ENCODE peak calls at places on chromosomes 12 and 14, in four cellular contexts. N is lower leg skin, E is spleen, G is GM06990. Q is an unnamed sample.

GRCh38 chr12:1054103-1054838 is 63.2 kb downstream of the ERC1 start:
- DNase-seq in N (no peak), E (no peak), G (no peak), Q (no peak)

GRCh38 chr14:28653521-28653920 is 113.1 kb upstream of the FOXG1 start:
- DNase-seq in N (no peak), E (no peak), G (no peak), Q (no peak)

GRCh38 chr14:31445703-31446102 is 11.6 kb downstream of the DTD2 start:
- DNase-seq in N (no peak), E (no peak), G (no peak), Q (no peak)

GRCh38 chr14:50064993-50065392 is 51.4 kb downstream of the VCPKMT start:
- DNase-seq in N (peak), E (peak), G (peak), Q (no peak)

GRCh38 chr12:28222081-28222700 is 31.9 kb downstream of the CCDC91 start:
- DNase-seq in N (no peak), E (no peak), G (no peak), Q (no peak)

GRCh38 chr12:124568431-124569374 is 1.3 kb upstream of the NCOR2 start:
- DNase-seq in N (peak), E (no peak), G (peak), Q (no peak)

GRCh38 chr14:88864198-88864597 is 39.7 kb downstream of the TTC8 start:
- DNase-seq in N (no peak), E (no peak), G (no peak), Q (no peak)

GRCh38 chr12:2494490-2495192 is 300.1 kb upstream of the FKBP4 start:
- DNase-seq in N (peak), E (no peak), G (no peak), Q (no peak)

GRCh38 chr14:95410838-95411237 is 91.1 kb upstream of the CLMN start:
- DNase-seq in N (no peak), E (no peak), G (no peak), Q (no peak)

GRCh38 chr12:98424726-98425401 is 90.5 kb upstream of the TMPO start:
- DNase-seq in N (no peak), E (no peak), G (no peak), Q (peak)

GRCh38 chr12:94109154-94109553 is 39.2 kb upstream of the PLXNC1 start:
- DNase-seq in N (no peak), E (no peak), G (no peak), Q (no peak)

GRCh38 chr12:67633708-67634107 is 14.8 kb upstream of the DYRK2 start:
- DNase-seq in N (no peak), E (peak), G (no peak), Q (no peak)

GRCh38 chr14:72647782-72648181 is 246.1 kb downstream of the DPF3 start:
- DNase-seq in N (no peak), E (no peak), G (no peak), Q (no peak)

GRCh38 chr12:109139360-109139759 is 23.0 kb downstream of the ACACB start:
- DNase-seq in N (no peak), E (no peak), G (no peak), Q (no peak)

GRCh38 chr14:94582851-94583250 is 1.6 kb downstream of the SERPINA5 start:
- DNase-seq in N (no peak), E (no peak), G (no peak), Q (no peak)

GRCh38 chr14:78253986-78254385 is 83.8 kb downstream of the NRXN3 start:
- DNase-seq in N (no peak), E (no peak), G (no peak), Q (no peak)

GRCh38 chr14:61491224-61491623 is 169.8 kb downstream of the PRKCH start:
- DNase-seq in N (no peak), E (no peak), G (no peak), Q (no peak)

GRCh38 chr12:89947437-89948265 is 239.0 kb upstream of the ATP2B1 start:
- DNase-seq in N (no peak), E (no peak), G (no peak), Q (no peak)

GRCh38 chr12:130517588-130517987 is 179.9 kb downstream of the PIWIL1 start:
- DNase-seq in N (no peak), E (no peak), G (no peak), Q (no peak)

GRCh38 chr14:61563162-61563511 is 132.2 kb upstream of the HIF1A start:
- DNase-seq in N (no peak), E (no peak), G (no peak), Q (no peak)

GRCh38 chr12:127388985-127389384 is 878.0 kb upstream of the TMEM132C start:
- DNase-seq in N (no peak), E (no peak), G (no peak), Q (no peak)

GRCh38 chr14:76473381-76474263 is 97.7 kb downstream of the ESRRB start:
- DNase-seq in N (no peak), E (no peak), G (no peak), Q (no peak)

GRCh38 chr14:22955702-22956575 is 951 bp downstream of the HAUS4 start:
- DNase-seq in N (peak), E (no peak), G (no peak), Q (no peak)

GRCh38 chr12:26614217-26614616 is 218.8 kb downstream of the ITPR2 start:
- DNase-seq in N (no peak), E (no peak), G (no peak), Q (no peak)

GRCh38 chr14:34580381-34580780 is 40.9 kb upstream of the EAPP start:
- DNase-seq in N (peak), E (peak), G (no peak), Q (no peak)

GRCh38 chr14:34582117-34582680 is 42.7 kb upstream of the EAPP start:
- DNase-seq in N (peak), E (peak), G (no peak), Q (no peak)

GRCh38 chr14:34583525-34583924 is 44.0 kb upstream of the EAPP start:
- DNase-seq in N (no peak), E (peak), G (no peak), Q (no peak)
- TF ChIP-seq CTCF in N (no peak), E (no peak), G (no peak), Q (no peak)

DNA sequence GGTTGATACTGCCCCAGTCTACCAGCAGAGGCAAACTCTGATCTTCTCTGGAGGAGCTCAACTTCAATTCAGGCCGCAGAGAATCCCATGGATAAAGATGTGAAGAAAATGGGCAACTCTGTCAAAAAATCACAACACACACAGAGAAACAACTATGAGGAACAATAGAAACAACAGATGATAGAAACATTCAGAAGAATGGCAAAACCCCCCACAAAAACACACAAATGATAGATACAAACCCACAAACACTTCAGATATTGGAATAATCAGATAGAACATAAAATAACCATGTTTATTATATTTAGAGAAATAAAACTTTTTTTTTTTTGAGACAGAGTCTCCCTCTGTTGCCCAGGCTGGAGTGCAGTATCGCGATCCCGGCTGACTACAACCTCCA is 20.0 kb upstream of the HVCN1 start:
- DNase-seq in N (no peak), E (no peak), G (no peak), Q (no peak)
- TF ChIP-seq CTCF in N (no peak), E (no peak), G (no peak), Q (no peak)

DNA sequence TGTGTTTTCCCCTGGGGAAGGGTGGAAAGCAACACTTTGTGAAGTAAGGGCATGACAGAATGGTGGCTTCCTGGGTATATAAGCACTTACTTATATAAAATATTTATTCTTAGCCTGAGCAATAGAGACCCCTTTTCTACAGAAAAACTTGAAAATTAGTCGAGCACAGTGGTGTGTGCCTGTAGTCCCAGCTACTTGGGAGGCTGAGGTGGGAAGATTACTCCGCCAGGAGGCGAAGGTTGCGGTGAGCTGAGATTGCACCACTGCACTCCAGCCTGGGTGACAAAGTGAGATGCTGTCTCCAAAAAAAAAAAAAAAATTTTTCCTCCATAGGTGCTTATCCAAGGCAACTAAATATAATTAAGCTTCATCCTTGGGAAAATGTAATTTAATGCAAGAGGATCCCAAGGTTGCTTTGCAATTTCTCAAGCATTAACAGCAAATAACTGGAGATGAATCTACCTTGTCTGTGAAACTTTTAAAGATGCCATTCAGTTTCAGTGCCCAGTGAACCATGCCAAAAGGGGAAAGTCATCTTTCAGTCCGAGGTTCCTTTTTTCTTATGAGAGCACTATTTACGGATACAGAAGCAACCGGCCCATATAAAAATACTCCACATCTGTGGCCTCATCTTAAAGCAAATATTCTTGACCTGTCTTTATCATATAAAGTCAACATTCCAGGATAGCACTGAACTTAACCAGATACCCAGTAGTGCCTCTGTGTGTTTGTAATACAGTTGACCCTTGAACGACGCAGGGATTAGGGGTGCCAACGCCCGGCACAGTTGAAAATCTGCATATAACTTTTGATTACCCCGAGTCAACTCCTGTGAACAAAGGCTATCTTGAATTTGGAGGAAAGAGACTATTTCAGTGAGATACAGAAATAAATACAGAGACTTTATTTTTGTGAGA is 209.2 kb downstream of the PCNX1 start:
- DNase-seq in N (no peak), E (no peak), G (peak), Q (no peak)
- TF ChIP-seq CTCF in N (no peak), E (no peak), G (no peak), Q (no peak)

DNA sequence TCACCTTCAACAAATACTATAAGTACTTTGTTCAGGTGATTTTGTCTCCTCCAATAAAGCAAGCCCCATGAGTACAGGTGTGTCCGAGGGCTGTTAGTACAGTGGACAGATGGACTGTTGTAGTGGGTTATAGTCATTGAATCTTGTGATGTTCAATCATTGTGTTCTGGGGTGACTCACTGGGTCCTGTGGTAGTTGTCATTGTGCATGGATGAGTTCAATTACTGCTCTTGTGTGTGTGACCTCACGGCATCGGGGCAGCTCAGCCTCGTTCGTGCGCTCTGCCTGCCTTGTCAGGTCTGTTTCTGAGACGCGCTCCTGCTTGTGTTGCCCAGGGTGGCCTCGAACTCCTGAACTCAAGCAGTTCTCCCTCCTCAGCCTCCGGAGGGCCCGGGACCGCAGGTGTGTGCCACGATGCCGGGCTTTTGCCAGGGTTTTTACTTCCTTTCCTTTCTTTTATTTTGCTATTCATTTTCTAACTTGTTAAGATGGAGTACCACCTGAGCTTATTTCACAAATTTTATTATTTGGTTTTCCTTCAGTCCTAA is 72.2 kb downstream of the DDX51 start:
- DNase-seq in N (no peak), E (no peak), G (no peak), Q (no peak)
- TF ChIP-seq CTCF in N (no peak), E (no peak), G (no peak), Q (no peak)

DNA sequence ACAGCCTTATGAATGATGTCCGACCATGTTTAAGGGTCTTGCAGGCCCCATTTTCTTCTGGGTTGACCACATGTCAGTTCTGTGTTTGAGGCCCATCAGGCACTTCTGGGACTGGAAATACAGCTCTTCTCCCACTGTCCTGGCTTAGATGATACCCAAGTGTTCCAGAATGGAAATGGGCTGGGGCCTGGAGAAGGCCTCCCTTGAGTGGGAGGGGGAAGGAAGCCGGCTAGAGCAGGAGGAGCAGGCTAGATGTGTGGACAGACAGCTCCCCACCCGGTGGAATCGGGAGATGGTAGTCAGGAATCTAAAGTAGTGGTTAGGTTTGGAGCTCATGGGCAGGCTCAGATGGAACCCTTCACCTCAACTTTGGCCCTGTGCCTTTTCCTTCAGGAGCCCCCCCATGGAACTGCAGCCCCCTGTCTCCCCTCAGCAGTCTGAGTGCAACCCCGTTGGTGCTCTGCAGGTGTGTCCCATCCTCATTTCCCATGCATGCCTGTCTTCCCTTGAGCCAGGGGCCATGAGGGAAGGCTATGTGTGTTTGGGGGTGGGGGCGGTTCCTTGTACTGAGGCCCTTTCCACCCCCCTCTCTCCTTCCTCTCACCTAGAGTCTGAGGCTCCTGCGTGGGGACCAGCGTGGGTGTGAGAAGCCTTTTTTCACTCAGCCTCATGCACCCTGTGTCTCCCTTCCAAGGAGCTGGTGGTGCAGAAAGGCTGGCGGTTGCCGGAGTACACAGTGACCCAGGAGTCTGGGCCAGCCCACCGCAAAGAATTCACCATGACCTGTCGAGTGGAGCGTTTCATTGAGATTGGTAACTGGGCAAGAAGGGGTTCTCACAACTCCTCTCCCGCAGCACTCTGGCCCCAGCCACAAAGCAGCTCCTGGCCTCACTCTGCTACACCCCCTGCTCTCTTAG is 3.0 kb downstream of the NPFF start:
- DNase-seq in N (peak), E (no peak), G (no peak), Q (no peak)
- TF ChIP-seq CTCF in N (no peak), E (no peak), G (no peak), Q (no peak)

GRCh38 chr12:40557980-40558379 is 134.3 kb upstream of the CNTN1 start:
- DNase-seq in N (no peak), E (no peak), G (no peak), Q (no peak)
- TF ChIP-seq CTCF in N (no peak), E (no peak), G (no peak), Q (no peak)

DNA sequence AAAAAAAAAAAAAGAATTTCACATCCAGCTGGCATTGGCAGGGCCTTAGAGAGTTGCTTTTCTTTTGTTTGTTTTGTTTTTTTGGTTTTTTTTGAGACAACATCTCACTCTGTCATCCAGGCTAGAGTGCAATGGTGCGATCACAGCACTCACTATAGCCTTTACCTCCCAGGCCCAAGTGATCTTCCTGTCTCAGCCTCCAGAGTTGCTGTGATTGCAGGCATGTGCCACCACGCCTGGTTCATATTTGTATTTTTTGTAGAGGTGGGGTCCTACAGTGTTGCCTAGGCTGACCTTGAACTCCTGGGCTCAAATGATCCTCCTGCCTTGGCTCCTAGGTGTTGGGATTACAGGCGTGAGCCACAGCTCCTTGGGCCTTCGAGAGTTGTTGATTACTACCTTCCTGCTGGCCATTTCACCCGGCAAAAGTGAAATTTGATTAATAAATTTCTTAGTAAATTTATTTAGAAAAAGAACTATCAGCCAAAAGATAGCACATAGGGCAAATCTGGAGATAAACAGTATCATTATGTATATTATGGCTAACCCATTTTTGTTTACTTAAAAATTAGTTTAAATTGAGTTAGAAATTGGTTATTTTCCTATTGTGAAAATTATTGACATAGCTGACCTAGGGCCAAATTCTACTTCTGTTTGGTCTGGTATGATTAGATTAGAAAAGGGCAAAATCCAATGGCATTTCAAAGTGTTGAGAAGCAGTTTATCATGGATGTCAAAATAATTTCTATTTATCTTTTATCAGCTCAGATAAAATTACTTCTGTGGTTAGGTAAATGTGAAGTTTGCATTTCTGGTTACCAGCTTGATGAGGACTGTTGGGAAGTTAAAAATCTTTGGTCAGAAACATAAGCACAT is 12.6 kb downstream of the ACTR6 start:
- DNase-seq in N (no peak), E (peak), G (no peak), Q (no peak)
- TF ChIP-seq CTCF in N (no peak), E (no peak), G (no peak), Q (no peak)

GRCh38 chr14:32933623-32933942 is 5.1 kb upstream of the NPAS3 start:
- DNase-seq in N (no peak), E (no peak), G (no peak), Q (no peak)
- TF ChIP-seq CTCF in N (no peak), E (no peak), G (no peak), Q (peak)